ENCODE peak calls at places on chromosomes 12 and 14, in four cellular contexts. One of them, this sample, is unnamed. For H3K79me2 and H3K4me1, the result is how much of the 10 kb centered on the place peaks cover.

GRCh38 chr14:46840971-46841729 is 189.6 kb upstream of the RPL10L start:
- DNase-seq in OCI-LY7: no peak
- DNase-seq in astrocyte: peak
- DNase-seq in SK-N-SH: no peak
- DNase-seq in this sample: no peak

GRCh38 chr14:102222009-102222575 is 82.4 kb downstream of the WDR20 start:
- DNase-seq in OCI-LY7: no peak
- DNase-seq in astrocyte: no peak
- DNase-seq in SK-N-SH: no peak
- DNase-seq in this sample: no peak

GRCh38 chr14:93752980-93753561 is 35.2 kb downstream of the PRIMA1 start:
- DNase-seq in OCI-LY7: no peak
- DNase-seq in astrocyte: no peak
- DNase-seq in SK-N-SH: peak
- DNase-seq in this sample: no peak

GRCh38 chr12:117034249-117034648 is 65.0 kb downstream of the TESC start:
- DNase-seq in OCI-LY7: no peak
- DNase-seq in astrocyte: no peak
- DNase-seq in SK-N-SH: no peak
- DNase-seq in this sample: no peak

GRCh38 chr12:65643595-65644386 is 180.5 kb upstream of the HMGA2 start:
- DNase-seq in OCI-LY7: no peak
- DNase-seq in astrocyte: no peak
- DNase-seq in SK-N-SH: no peak
- DNase-seq in this sample: no peak

GRCh38 chr12:101612162-101612916 is 17.6 kb downstream of the MYBPC1 start:
- DNase-seq in OCI-LY7: no peak
- DNase-seq in astrocyte: no peak
- DNase-seq in SK-N-SH: no peak
- DNase-seq in this sample: no peak

GRCh38 chr14:37592288-37593274 is 2.5 kb downstream of the FOXA1 start:
- DNase-seq in OCI-LY7: no peak
- DNase-seq in astrocyte: no peak
- DNase-seq in SK-N-SH: no peak
- DNase-seq in this sample: no peak

GRCh38 chr14:69483765-69484443 is 624 bp upstream of the PLEKHD1 start:
- DNase-seq in OCI-LY7: no peak
- DNase-seq in astrocyte: peak
- DNase-seq in SK-N-SH: peak
- DNase-seq in this sample: no peak

GRCh38 chr12:56874821-56875220 is 59.4 kb downstream of the SDR9C7 start:
- DNase-seq in OCI-LY7: no peak
- DNase-seq in astrocyte: no peak
- DNase-seq in SK-N-SH: no peak
- DNase-seq in this sample: no peak

GRCh38 chr12:41992029-41992428 is 152.6 kb downstream of the GXYLT1 start:
- DNase-seq in OCI-LY7: no peak
- DNase-seq in astrocyte: no peak
- DNase-seq in SK-N-SH: no peak
- DNase-seq in this sample: no peak

GRCh38 chr12:15206831-15207394 is 14.3 kb downstream of the RERG start:
- DNase-seq in OCI-LY7: no peak
- DNase-seq in astrocyte: peak
- DNase-seq in SK-N-SH: no peak
- DNase-seq in this sample: no peak

GRCh38 chr12:120006248-120006975 is 17.4 kb downstream of the BICDL1 start:
- DNase-seq in OCI-LY7: no peak
- DNase-seq in astrocyte: no peak
- DNase-seq in SK-N-SH: no peak
- DNase-seq in this sample: no peak

GRCh38 chr14:59358105-59358504 is 107.1 kb downstream of the GPR135 start:
- DNase-seq in OCI-LY7: no peak
- DNase-seq in astrocyte: peak
- DNase-seq in SK-N-SH: peak
- DNase-seq in this sample: no peak

GRCh38 chr12:45601390-45601789 is 128.1 kb upstream of the ARID2 start:
- DNase-seq in OCI-LY7: no peak
- DNase-seq in astrocyte: no peak
- DNase-seq in SK-N-SH: no peak
- DNase-seq in this sample: no peak

GRCh38 chr12:18430425-18431048 is 169.2 kb downstream of the PIK3C2G start:
- DNase-seq in OCI-LY7: peak
- DNase-seq in astrocyte: peak
- DNase-seq in SK-N-SH: peak
- DNase-seq in this sample: no peak

GRCh38 chr14:68408680-68409079 is 384.2 kb downstream of the ZFP36L1 start:
- DNase-seq in OCI-LY7: peak
- DNase-seq in astrocyte: no peak
- DNase-seq in SK-N-SH: no peak
- DNase-seq in this sample: no peak

GRCh38 chr12:80373666-80374065 is 70.4 kb upstream of the PTPRQ start:
- DNase-seq in OCI-LY7: no peak
- DNase-seq in astrocyte: no peak
- DNase-seq in SK-N-SH: no peak
- DNase-seq in this sample: no peak

GRCh38 chr12:96236221-96236822 is 42.1 kb downstream of the ELK3 start:
- DNase-seq in OCI-LY7: no peak
- DNase-seq in astrocyte: peak
- DNase-seq in SK-N-SH: no peak
- DNase-seq in this sample: peak

GRCh38 chr12:104299842-104300481 is 3.6 kb upstream of the EID3 start:
- DNase-seq in OCI-LY7: no peak
- DNase-seq in astrocyte: no peak
- DNase-seq in SK-N-SH: no peak
- DNase-seq in this sample: no peak

GRCh38 chr12:23760495-23760894 is 189.0 kb downstream of the SOX5 start:
- DNase-seq in OCI-LY7: no peak
- DNase-seq in astrocyte: peak
- DNase-seq in SK-N-SH: no peak
- DNase-seq in this sample: no peak

GRCh38 chr12:118850244-118850825 is 131.0 kb upstream of the SRRM4 start:
- DNase-seq in OCI-LY7: peak
- DNase-seq in astrocyte: no peak
- DNase-seq in SK-N-SH: peak
- DNase-seq in this sample: peak

GRCh38 chr12:52139579-52140062 is 52.2 kb downstream of the KRT80 start:
- DNase-seq in OCI-LY7: peak
- DNase-seq in astrocyte: no peak
- DNase-seq in SK-N-SH: peak
- DNase-seq in this sample: peak

GRCh38 chr14:23321572-23322547 is 603 bp downstream of the PABPN1 start:
- DNase-seq in OCI-LY7: peak
- DNase-seq in astrocyte: peak
- DNase-seq in SK-N-SH: peak
- DNase-seq in this sample: peak

GRCh38 chr12:125193798-125194562 is 128.7 kb downstream of the AACS start:
- DNase-seq in OCI-LY7: no peak
- DNase-seq in astrocyte: peak
- DNase-seq in SK-N-SH: peak
- DNase-seq in this sample: no peak

GRCh38 chr12:71014180-71014785 is 93.7 kb upstream of the PTPRR start:
- DNase-seq in OCI-LY7: no peak
- DNase-seq in astrocyte: peak
- DNase-seq in SK-N-SH: peak
- DNase-seq in this sample: no peak

GRCh38 chr14:54621686-54622085 is 54.8 kb downstream of the SAMD4A start:
- DNase-seq in OCI-LY7: no peak
- DNase-seq in astrocyte: no peak
- DNase-seq in SK-N-SH: no peak
- DNase-seq in this sample: no peak
- H3K79me2 ChIP-seq in OCI-LY7: under half
- H3K79me2 ChIP-seq in astrocyte: half or more
- H3K79me2 ChIP-seq in SK-N-SH: half or more
- H3K79me2 ChIP-seq in this sample: under half

DNA sequence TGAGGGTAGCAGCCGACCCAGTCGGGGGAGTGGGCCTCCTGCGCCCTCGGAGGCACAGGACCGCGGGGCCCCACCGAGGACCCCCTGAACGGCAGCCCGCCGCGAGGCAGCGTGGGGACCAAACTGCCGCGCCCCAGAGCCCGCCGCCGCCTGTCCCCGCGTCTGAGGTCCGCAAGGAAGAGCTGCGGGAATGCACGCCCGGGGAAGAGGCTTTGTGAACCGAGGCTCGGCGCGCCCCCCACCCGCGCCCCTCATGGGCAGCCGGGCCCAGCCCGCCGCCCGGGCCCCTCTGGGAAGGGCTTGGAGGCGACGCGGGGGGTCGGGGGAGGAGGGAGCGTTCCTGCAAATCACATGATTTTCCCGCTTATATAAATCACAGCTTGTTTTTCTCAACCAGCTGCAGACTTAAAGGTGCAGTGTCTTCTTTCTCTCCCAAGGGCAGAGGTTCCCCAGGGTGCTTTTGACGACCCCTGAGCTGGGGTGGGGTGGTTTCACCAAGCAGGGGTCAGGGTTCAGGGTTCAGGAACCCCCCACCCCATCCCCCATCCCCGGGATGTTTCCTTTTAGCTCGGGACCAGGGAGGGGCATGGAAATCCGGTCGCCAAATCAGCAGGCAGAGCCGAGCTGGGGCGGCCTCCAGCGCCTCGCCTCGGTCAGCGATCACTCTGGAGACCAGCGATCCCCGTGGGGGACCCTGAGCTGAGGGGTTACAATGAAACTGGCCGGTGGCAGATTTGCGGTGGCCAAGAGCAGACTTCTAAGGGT is 44.7 kb upstream of the ATP23 start:
- DNase-seq in OCI-LY7: no peak
- DNase-seq in astrocyte: peak
- DNase-seq in SK-N-SH: peak
- DNase-seq in this sample: no peak
- H3K4me1 ChIP-seq in OCI-LY7: half or more
- H3K4me1 ChIP-seq in astrocyte: under half
- H3K4me1 ChIP-seq in SK-N-SH: half or more
- H3K4me1 ChIP-seq in this sample: under half

DNA sequence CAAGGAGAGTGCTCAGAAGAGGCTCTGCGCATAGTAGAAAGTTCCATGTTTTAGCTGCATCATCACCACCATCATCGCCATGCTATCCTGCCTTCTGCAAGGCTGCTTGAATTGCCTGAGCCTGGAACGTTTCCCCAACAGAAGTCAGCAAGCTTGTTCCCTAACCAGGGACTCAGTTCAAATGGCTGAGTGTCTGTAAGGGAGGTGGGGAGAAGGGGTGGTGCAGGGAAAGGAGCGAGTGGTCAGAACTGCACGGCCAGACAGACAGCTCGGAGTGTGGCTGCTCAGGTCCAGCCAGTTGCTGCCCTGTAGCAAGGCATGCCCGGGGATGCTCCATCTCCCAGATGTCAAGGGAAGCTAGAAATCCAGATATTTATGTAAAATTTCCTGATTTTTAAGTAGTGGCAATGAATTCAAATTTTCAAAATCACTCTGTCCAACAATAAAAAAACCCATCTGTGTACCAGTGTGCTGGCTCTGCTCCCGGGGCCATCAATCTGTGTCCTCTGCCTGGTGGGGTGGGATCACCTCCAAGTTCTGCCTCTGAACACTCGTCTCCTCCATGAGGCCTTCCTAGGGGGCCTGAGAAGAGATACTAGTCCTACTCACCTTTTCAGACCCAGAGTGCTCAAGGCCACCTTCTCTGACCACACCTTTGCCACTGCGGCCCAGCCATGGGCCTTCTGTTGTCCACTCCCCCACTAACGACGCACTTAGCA is 162.7 kb downstream of the FOXN3 start:
- DNase-seq in OCI-LY7: no peak
- DNase-seq in astrocyte: no peak
- DNase-seq in SK-N-SH: no peak
- DNase-seq in this sample: no peak
- H3K79me2 ChIP-seq in OCI-LY7: under half
- H3K79me2 ChIP-seq in astrocyte: under half
- H3K79me2 ChIP-seq in SK-N-SH: under half
- H3K79me2 ChIP-seq in this sample: half or more

GRCh38 chr12:89948266-89949175 is 239.9 kb upstream of the ATP2B1 start:
- DNase-seq in OCI-LY7: no peak
- DNase-seq in astrocyte: no peak
- DNase-seq in SK-N-SH: no peak
- DNase-seq in this sample: no peak
- H3K4me1 ChIP-seq in OCI-LY7: under half
- H3K4me1 ChIP-seq in astrocyte: under half
- H3K4me1 ChIP-seq in SK-N-SH: under half
- H3K4me1 ChIP-seq in this sample: under half

DNA sequence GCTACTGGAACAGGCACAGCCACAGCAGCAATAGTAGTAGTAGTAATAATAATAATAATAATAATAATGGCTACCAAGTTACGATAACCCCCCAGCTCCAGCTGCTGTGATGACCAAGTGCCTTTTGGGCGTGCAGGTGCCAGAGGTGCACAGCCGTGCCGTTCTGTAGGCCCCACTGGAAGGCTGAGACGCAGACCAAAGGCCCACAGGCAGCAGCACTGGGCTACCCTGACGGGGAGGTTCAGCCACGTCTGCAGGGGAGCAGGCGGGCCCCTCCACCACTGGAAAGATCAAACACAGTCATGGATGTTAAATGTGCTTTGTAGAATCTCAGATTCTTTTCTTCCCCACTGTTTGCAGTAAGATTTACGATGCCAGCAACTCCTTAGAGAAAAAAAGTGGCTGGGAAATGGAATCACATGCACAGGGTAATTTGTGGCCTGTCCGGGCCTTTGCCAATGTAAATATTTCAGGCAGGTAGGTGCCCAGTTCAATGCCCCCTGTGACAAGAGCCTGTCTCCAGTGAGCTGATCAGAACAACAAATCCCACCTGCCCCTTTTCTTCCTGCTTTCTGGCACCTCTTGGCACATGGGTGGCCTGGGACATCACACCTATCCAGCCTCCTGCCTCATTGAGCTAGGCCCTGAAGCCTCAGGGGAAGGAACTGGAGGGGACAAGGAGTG is 32.6 kb downstream of the CCDC85C start:
- DNase-seq in OCI-LY7: no peak
- DNase-seq in astrocyte: no peak
- DNase-seq in SK-N-SH: no peak
- DNase-seq in this sample: no peak
- H3K79me2 ChIP-seq in OCI-LY7: under half
- H3K79me2 ChIP-seq in astrocyte: half or more
- H3K79me2 ChIP-seq in SK-N-SH: half or more
- H3K79me2 ChIP-seq in this sample: under half

GRCh38 chr14:103390605-103391004 is 5.4 kb downstream of the MARK3 start:
- DNase-seq in OCI-LY7: no peak
- DNase-seq in astrocyte: no peak
- DNase-seq in SK-N-SH: no peak
- DNase-seq in this sample: no peak
- H3K4me1 ChIP-seq in OCI-LY7: under half
- H3K4me1 ChIP-seq in astrocyte: under half
- H3K4me1 ChIP-seq in SK-N-SH: under half
- H3K4me1 ChIP-seq in this sample: under half

This sample was measured in DND-41.